ENCODE peak calls at places on chromosomes 6 and 20, in ten cellular contexts. One of them, this sample, is unnamed.

GRCh38 chr6:37077459-37078296 is 72.2 kb downstream of the FGD2 start:
- DNase-seq in GM23248: peak
- DNase-seq in OCI-LY7: no peak
- DNase-seq in psoas muscle: peak
- DNase-seq in GM12865: no peak
- DNase-seq in stimulated activated CD8-positive, alpha-beta memory T cell treated with anti-CD3 and anti-CD28 coated beads, Interleukin-2, amount 100 ng/mL, for 48 hours: no peak
- DNase-seq in lung: peak
- DNase-seq in immature natural killer cell: no peak
- DNase-seq in SJSA1: peak
- DNase-seq in astrocyte: peak
- DNase-seq in this sample: no peak

GRCh38 chr6:47633141-47633540 is 65.2 kb upstream of the ADGRF4 start:
- DNase-seq in GM23248: peak
- DNase-seq in OCI-LY7: no peak
- DNase-seq in psoas muscle: no peak
- DNase-seq in GM12865: no peak
- DNase-seq in stimulated activated CD8-positive, alpha-beta memory T cell treated with anti-CD3 and anti-CD28 coated beads, Interleukin-2, amount 100 ng/mL, for 48 hours: no peak
- DNase-seq in lung: no peak
- DNase-seq in immature natural killer cell: no peak
- DNase-seq in SJSA1: no peak
- DNase-seq in astrocyte: no peak
- DNase-seq in this sample: no peak

GRCh38 chr6:47309326-47310130 is at the start of gene TNFRSF21:
- DNase-seq in GM23248: peak
- DNase-seq in OCI-LY7: peak
- DNase-seq in psoas muscle: peak
- DNase-seq in GM12865: peak
- DNase-seq in stimulated activated CD8-positive, alpha-beta memory T cell treated with anti-CD3 and anti-CD28 coated beads, Interleukin-2, amount 100 ng/mL, for 48 hours: peak
- DNase-seq in lung: peak
- DNase-seq in immature natural killer cell: peak
- DNase-seq in SJSA1: peak
- DNase-seq in astrocyte: peak
- DNase-seq in this sample: peak

GRCh38 chr6:81326856-81327561 is 425.5 kb downstream of the TENT5A start:
- DNase-seq in GM23248: peak
- DNase-seq in OCI-LY7: no peak
- DNase-seq in psoas muscle: no peak
- DNase-seq in GM12865: peak
- DNase-seq in stimulated activated CD8-positive, alpha-beta memory T cell treated with anti-CD3 and anti-CD28 coated beads, Interleukin-2, amount 100 ng/mL, for 48 hours: no peak
- DNase-seq in lung: no peak
- DNase-seq in immature natural killer cell: no peak
- DNase-seq in SJSA1: no peak
- DNase-seq in astrocyte: peak
- DNase-seq in this sample: no peak

GRCh38 chr6:21935561-21936028 is 342.0 kb downstream of the SOX4 start:
- DNase-seq in GM23248: peak
- DNase-seq in OCI-LY7: peak
- DNase-seq in psoas muscle: no peak
- DNase-seq in GM12865: peak
- DNase-seq in stimulated activated CD8-positive, alpha-beta memory T cell treated with anti-CD3 and anti-CD28 coated beads, Interleukin-2, amount 100 ng/mL, for 48 hours: no peak
- DNase-seq in lung: peak
- DNase-seq in immature natural killer cell: no peak
- DNase-seq in SJSA1: no peak
- DNase-seq in astrocyte: peak
- DNase-seq in this sample: peak

GRCh38 chr20:63508072-63508768 is 9.3 kb upstream of the EEF1A2 start:
- DNase-seq in GM23248: no peak
- DNase-seq in OCI-LY7: no peak
- DNase-seq in psoas muscle: no peak
- DNase-seq in GM12865: no peak
- DNase-seq in stimulated activated CD8-positive, alpha-beta memory T cell treated with anti-CD3 and anti-CD28 coated beads, Interleukin-2, amount 100 ng/mL, for 48 hours: no peak
- DNase-seq in lung: no peak
- DNase-seq in immature natural killer cell: no peak
- DNase-seq in SJSA1: no peak
- DNase-seq in astrocyte: no peak
- DNase-seq in this sample: peak

GRCh38 chr6:82072113-82072512 is 175.4 kb downstream of the IBTK start:
- DNase-seq in GM23248: peak
- DNase-seq in OCI-LY7: no peak
- DNase-seq in psoas muscle: no peak
- DNase-seq in GM12865: no peak
- DNase-seq in stimulated activated CD8-positive, alpha-beta memory T cell treated with anti-CD3 and anti-CD28 coated beads, Interleukin-2, amount 100 ng/mL, for 48 hours: no peak
- DNase-seq in lung: no peak
- DNase-seq in immature natural killer cell: no peak
- DNase-seq in SJSA1: no peak
- DNase-seq in astrocyte: no peak
- DNase-seq in this sample: no peak

GRCh38 chr20:35405775-35406174 is 6.0 kb downstream of the UQCC1 start:
- DNase-seq in GM23248: no peak
- DNase-seq in OCI-LY7: no peak
- DNase-seq in psoas muscle: no peak
- DNase-seq in GM12865: no peak
- DNase-seq in stimulated activated CD8-positive, alpha-beta memory T cell treated with anti-CD3 and anti-CD28 coated beads, Interleukin-2, amount 100 ng/mL, for 48 hours: no peak
- DNase-seq in lung: no peak
- DNase-seq in immature natural killer cell: no peak
- DNase-seq in SJSA1: no peak
- DNase-seq in astrocyte: no peak
- DNase-seq in this sample: no peak